ENCODE peak calls at places on chromosomes 6 and 20, in eight cellular contexts. M, A, I, G, K, O, H and D are unnamed samples.
A peak's percentile ranks its signal among the peaks of the same experiment; 100 is the strongest.

GRCh38 chr20:20435453-20435852 is 67.5 kb downstream of the INSM1 start:
- DNase-seq in M (no peak), K (no peak), H (no peak), I (no peak), A (no peak), O (no peak), G (no peak), D (no peak)

GRCh38 chr20:40654876-40655275 is 34.2 kb downstream of the MAFB start:
- DNase-seq in K (no peak), I (no peak), M (no peak), H (peak; percentile 31), A (peak; percentile 40), G (no peak), O (peak; percentile 52), D (no peak)

GRCh38 chr20:9040874-9041524 is 27.9 kb upstream of the PLCB4 start:
- DNase-seq in I (peak; percentile 86), M (no peak), O (no peak), K (no peak), G (no peak), H (peak; percentile 78), A (peak; percentile 67), D (no peak)

GRCh38 chr6:10399451-10399850 is 15.4 kb downstream of the TFAP2A start:
- DNase-seq in M (no peak), O (no peak), K (no peak), I (no peak), H (no peak), G (no peak), A (no peak), D (no peak)

GRCh38 chr6:33840064-33840926 is 36.5 kb upstream of the MLN start:
- DNase-seq in K (peak; percentile 95), M (no peak), I (peak; percentile 98), G (peak; percentile 92), H (peak; percentile 97), A (peak; percentile 96), O (no peak), D (peak; percentile 96)

GRCh38 chr6:15096894-15097837 is 148.7 kb upstream of the JARID2 start:
- DNase-seq in M (no peak), I (peak; percentile 36), K (no peak), O (no peak), A (no peak), H (no peak), G (no peak), D (no peak)

GRCh38 chr6:167799033-167799933 is 27.4 kb upstream of the AFDN start:
- DNase-seq in G (no peak), A (no peak), H (no peak), K (no peak), O (no peak), I (no peak), M (no peak), D (no peak)

GRCh38 chr6:36443951-36444428 is 1.2 kb downstream of the KCTD20 start:
- DNase-seq in K (peak; percentile 50), I (peak; percentile 31), M (no peak), H (no peak), A (no peak), G (no peak), O (no peak), D (peak; percentile 39)

GRCh38 chr20:5040345-5040744 is 39.0 kb upstream of the SLC23A2 start:
- DNase-seq in G (no peak), O (no peak), A (no peak), K (no peak), M (no peak), I (no peak), H (no peak), D (no peak)

GRCh38 chr6:93059911-93060310 is 359.4 kb downstream of the EPHA7 start:
- DNase-seq in G (no peak), A (no peak), H (no peak), I (no peak), M (no peak), O (no peak), K (no peak), D (no peak)

GRCh38 chr20:48932375-48932941 is 10.9 kb downstream of the ARFGEF2 start:
- DNase-seq in G (no peak), H (no peak), M (no peak), A (peak; percentile 45), K (no peak), I (peak; percentile 44), O (no peak), D (no peak)

GRCh38 chr20:20606046-20606445 is 106.4 kb downstream of the RALGAPA2 start:
- DNase-seq in M (no peak), H (no peak), K (no peak), O (no peak), A (no peak), I (no peak), G (no peak), D (no peak)

GRCh38 chr6:137829641-137830083 is 37.4 kb upstream of the TNFAIP3 start:
- DNase-seq in A (no peak), G (no peak), O (no peak), H (peak; percentile 52), K (no peak), I (peak; percentile 43), M (no peak), D (peak; percentile 34)

DNA sequence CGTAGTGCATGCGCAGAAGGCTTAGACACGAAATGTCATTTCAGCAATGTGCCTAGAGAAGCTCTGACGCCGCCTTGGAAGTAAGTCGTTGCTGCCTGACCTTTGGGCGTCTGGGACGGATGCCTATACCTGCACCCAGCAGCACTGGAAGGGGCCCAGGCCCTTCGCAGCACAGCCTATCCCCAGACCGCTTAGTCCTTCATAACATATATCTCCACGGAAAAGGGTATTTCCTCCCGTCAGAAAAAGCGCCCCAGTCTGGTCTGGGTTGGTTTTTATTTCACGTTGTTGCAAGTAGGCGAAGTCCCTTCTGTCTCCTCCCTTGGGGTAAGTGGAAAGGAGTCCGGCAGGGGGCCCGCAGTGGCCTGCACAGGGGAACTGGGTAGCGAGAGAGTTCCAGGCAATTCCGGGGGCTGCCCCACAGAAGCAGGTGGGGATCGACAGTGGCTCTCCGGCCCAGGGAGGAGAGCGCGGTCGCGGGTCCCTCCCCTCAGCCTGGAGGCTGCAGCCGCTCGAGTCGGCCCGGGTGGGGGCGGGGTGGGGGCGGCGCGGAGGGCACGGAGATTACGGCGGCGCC is 558 bp upstream of the EYA4 start:
- DNase-seq in A (no peak), K (peak; percentile 82), G (no peak), O (peak; percentile 54), H (no peak), M (no peak), I (peak; percentile 75), D (no peak)
- TF ChIP-seq CTCF in A (no peak), K (no peak), G (no peak), O (no peak), H (no peak), M (no peak), I (peak; percentile 38), D (no peak)

GRCh38 chr20:50144362-50144761 is 9.2 kb downstream of the PEDS1 start:
- DNase-seq in A (peak; percentile 99), K (peak; percentile 89), O (peak; percentile 72), G (peak; percentile 92), M (no peak), I (peak; percentile 99), H (peak; percentile 99), D (peak; percentile 99)

GRCh38 chr20:50146214-50146613 is 7.3 kb downstream of the PEDS1 start:
- DNase-seq in A (no peak), G (no peak), H (no peak), K (no peak), I (peak; percentile 53), M (no peak), O (no peak), D (no peak)

GRCh38 chr20:50149481-50150254 is 3.9 kb downstream of the PEDS1 start:
- DNase-seq in M (no peak), O (no peak), I (no peak), G (no peak), K (no peak), H (no peak), A (no peak), D (no peak)

GRCh38 chr20:50142812-50143211 is 10.7 kb downstream of the PEDS1 start:
- DNase-seq in I (no peak), K (no peak), H (no peak), A (no peak), G (no peak), O (no peak), M (no peak), D (no peak)

GRCh38 chr20:50146732-50147662 is 6.5 kb downstream of the PEDS1 start:
- DNase-seq in I (peak; percentile 43), H (no peak), O (no peak), A (no peak), M (peak; percentile 88), G (no peak), K (no peak), D (no peak)
- H3K4me3 ChIP-seq in I (no peak overlapping the region), H (no peak overlapping the region), O (no peak overlapping the region), A (no peak overlapping the region), M (peak overlapping the region; percentile 34), G (no peak overlapping the region), K (no peak overlapping the region), D (no peak overlapping the region)

GRCh38 chr6:50187212-50188055 is 137.7 kb upstream of the DEFB112 start:
- DNase-seq in M (no peak), K (no peak), G (no peak), A (no peak), I (no peak), O (no peak), H (no peak), D (no peak)

GRCh38 chr6:50180646-50181045 is 130.9 kb upstream of the DEFB112 start:
- DNase-seq in I (no peak), A (no peak), H (no peak), O (no peak), G (no peak), M (no peak), K (no peak), D (no peak)

DNA sequence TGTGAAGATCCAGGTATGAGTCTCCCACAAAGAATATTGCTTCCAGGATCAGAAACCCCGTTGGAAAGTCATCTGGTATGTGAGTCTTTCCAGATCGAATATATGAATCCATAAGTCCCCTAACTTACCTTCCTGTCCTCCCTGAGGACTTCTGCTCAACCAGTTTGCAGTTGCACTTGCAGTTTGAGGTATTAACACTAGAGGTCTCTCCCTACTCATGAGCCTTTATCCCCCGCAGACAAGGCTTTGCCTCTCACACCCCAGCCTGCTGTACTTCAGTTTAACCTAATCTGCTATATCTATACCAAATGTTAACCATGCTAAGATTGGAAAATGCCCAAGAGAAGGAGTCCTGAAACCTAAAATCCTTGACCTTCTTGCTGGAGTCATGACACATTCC is 135.3 kb upstream of the DEFB112 start:
- DNase-seq in H (peak; percentile 0), K (peak; percentile 2), M (no peak), A (no peak), I (no peak), G (no peak), O (no peak), D (no peak)
- TF ChIP-seq CTCF in H (no peak), K (no peak), M (no peak), A (no peak), I (peak; percentile 16), G (no peak), O (peak; percentile 17), D (no peak)

GRCh38 chr20:7025635-7026034 is 258.1 kb downstream of the BMP2 start:
- DNase-seq in M (no peak), K (no peak), O (no peak), G (no peak), I (no peak), A (no peak), H (no peak), D (no peak)

GRCh38 chr20:7031222-7031621 is 263.7 kb downstream of the BMP2 start:
- DNase-seq in O (no peak), I (no peak), H (no peak), A (no peak), K (no peak), G (no peak), M (no peak), D (peak; percentile 4)

DNA sequence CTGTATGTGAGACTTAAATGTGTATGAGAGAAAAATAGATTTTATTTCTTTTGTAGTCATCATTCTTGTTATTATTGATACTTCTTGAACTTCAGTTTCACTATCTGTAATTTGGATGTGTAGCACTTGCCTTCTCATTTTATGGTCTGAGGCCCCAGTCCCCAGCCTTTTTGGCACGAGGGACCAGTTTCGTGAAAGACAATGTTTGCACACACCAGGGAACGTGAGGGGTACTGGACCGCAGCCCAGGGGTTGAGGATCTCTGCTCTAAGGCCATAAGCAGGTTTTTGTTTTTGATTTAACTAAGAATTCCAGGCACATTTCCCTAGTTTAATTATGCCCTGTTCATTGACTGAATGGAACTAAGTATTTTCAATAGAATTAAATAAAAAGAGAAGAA is 261.5 kb downstream of the BMP2 start:
- DNase-seq in I (no peak), G (no peak), H (no peak), K (no peak), A (no peak), M (no peak), O (no peak), D (no peak)
- H3K4me3 ChIP-seq in I (no peak overlapping the region), G (no peak overlapping the region), H (no peak overlapping the region), K (no peak overlapping the region), A (no peak overlapping the region), M (no peak overlapping the region), O (no peak overlapping the region), D (no peak overlapping the region)